ENCODE peak calls at places on chromosomes 7 and 10, in six cellular contexts. I is DMS53; Z is SHP77 treated with DMSO at 0.1 percent for 48 hours; E is germinal center; G is foreskin fibroblast; Y is CD8-positive, alpha-beta memory T cell. P is an unnamed sample.

GRCh38 chr7:124940306-124940705 is 10.7 kb upstream of the POT1 start:
- DNase-seq in E (no peak), I (no peak), G (no peak), Y (no peak), Z (no peak), P (no peak)

GRCh38 chr7:156943091-156944041 is 6.1 kb upstream of the NOM1 start:
- DNase-seq in I (peak; percentile 74), Z (peak; percentile 14), Y (no peak), E (no peak), G (no peak), P (no peak)

GRCh38 chr7:8236781-8237407 is 25.1 kb downstream of the ICA1 start:
- DNase-seq in Y (no peak), I (no peak), Z (no peak), E (no peak), G (no peak), P (no peak)

GRCh38 chr10:119412831-119413737 is 129.4 kb downstream of the RGS10 start:
- DNase-seq in G (peak; percentile 63), E (no peak), Z (peak; percentile 32), Y (no peak), I (no peak), P (no peak)

GRCh38 chr10:95850791-95851190 is 57.0 kb upstream of the CC2D2B start:
- DNase-seq in Z (no peak), G (no peak), E (no peak), Y (no peak), I (no peak), P (no peak)

GRCh38 chr7:111835066-111835465 is 272.8 kb upstream of the IMMP2L start:
- DNase-seq in G (peak; percentile 83), Z (no peak), Y (no peak), E (no peak), I (no peak), P (no peak)

GRCh38 chr7:155973451-155973997 is 161.3 kb upstream of the SHH start:
- DNase-seq in Z (no peak), E (no peak), I (no peak), Y (no peak), G (no peak), P (peak; percentile 47)

GRCh38 chr10:35592421-35592820 is 12.7 kb upstream of the GJD4 start:
- DNase-seq in I (no peak), G (no peak), Z (no peak), Y (no peak), E (no peak), P (no peak)

GRCh38 chr10:387949-388660 is 252.8 kb downstream of the ZMYND11 start:
- DNase-seq in Y (no peak), G (no peak), I (peak; percentile 69), E (no peak), Z (no peak), P (no peak)

GRCh38 chr7:304574-305409 is 14.8 kb downstream of the FOXL3 start:
- DNase-seq in I (no peak), E (no peak), Y (no peak), Z (no peak), G (no peak), P (peak; percentile 46)

GRCh38 chr7:111107989-111108388 is 17.1 kb downstream of the LRRN3 start:
- DNase-seq in Z (no peak), Y (no peak), G (no peak), I (no peak), E (no peak), P (no peak)

GRCh38 chr7:2225336-2225735 is 7.4 kb downstream of the MAD1L1 start:
- DNase-seq in E (no peak), G (no peak), Y (no peak), Z (no peak), I (no peak), P (peak; percentile 78)

GRCh38 chr7:4436361-4436899 is 245.7 kb upstream of the FOXK1 start:
- DNase-seq in E (no peak), Y (no peak), I (no peak), Z (no peak), G (no peak), P (no peak)

GRCh38 chr10:79146611-79147130 is 77.9 kb downstream of the ZMIZ1 start:
- DNase-seq in I (peak; percentile 26), G (no peak), E (no peak), Y (no peak), Z (no peak), P (no peak)

GRCh38 chr7:70693690-70694356 is 438.1 kb upstream of the GALNT17 start:
- DNase-seq in I (peak; percentile 82), E (peak; percentile 72), Z (no peak), G (peak; percentile 28), Y (peak; percentile 76), P (no peak)

GRCh38 chr7:12067156-12067831 is 143.8 kb upstream of the TMEM106B start:
- DNase-seq in Z (peak; percentile 28), E (peak; percentile 14), G (no peak), Y (peak; percentile 17), I (peak; percentile 93), P (no peak)